ENCODE peak calls at places on chromosome 19, in six cellular contexts. O is AG09319; G is stimulated activated CD4-positive, alpha-beta T cell treated with anti-CD3 and anti-CD28 coated beads, Interleukin-1b, Interleukin-23, amount 100 ng/mL, for 4 hours; S is PC-3; T is IMR-90; P is pons. U is an unnamed sample.

GRCh38 chr19:11286312-11286974 is 9.5 kb upstream of the TSPAN16 start:
- DNase-seq in O (peak), G (no peak), S (no peak), T (peak), P (no peak), U (no peak)

GRCh38 chr19:49677232-49677881 is at the start of gene PRMT1:
- DNase-seq in O (no peak), G (peak), S (peak), T (no peak), P (no peak), U (no peak)

GRCh38 chr19:38055040-38055439 is 148.0 kb downstream of the SIPA1L3 start:
- DNase-seq in O (no peak), G (no peak), S (no peak), T (no peak), P (no peak), U (no peak)

GRCh38 chr19:7470540-7471305 is 18.1 kb downstream of the PEX11G start:
- DNase-seq in O (no peak), G (no peak), S (no peak), T (no peak), P (no peak), U (no peak)

GRCh38 chr19:2755811-2756210 is 16.0 kb upstream of the SLC39A3 start:
- DNase-seq in O (no peak), G (no peak), S (no peak), T (no peak), P (no peak), U (no peak)

GRCh38 chr19:4970558-4971423 is 1.9 kb downstream of the KDM4B start:
- DNase-seq in O (no peak), G (no peak), S (peak), T (no peak), P (no peak), U (no peak)

GRCh38 chr19:11257827-11258380 is 4.4 kb downstream of the DOCK6 start:
- DNase-seq in O (no peak), G (no peak), S (no peak), T (no peak), P (no peak), U (no peak)

GRCh38 chr19:58407658-58408151 is 744 bp upstream of the ZNF584 start:
- DNase-seq in O (no peak), G (no peak), S (no peak), T (peak), P (no peak), U (no peak)

GRCh38 chr19:55112781-55113569 is 4.5 kb downstream of the PPP1R12C start:
- DNase-seq in O (no peak), G (no peak), S (no peak), T (no peak), P (no peak), U (no peak)

GRCh38 chr19:2495130-2495641 is 19.3 kb downstream of the GADD45B start:
- DNase-seq in O (no peak), G (no peak), S (peak), T (peak), P (no peak), U (peak)

GRCh38 chr19:46533085-46534081 is 37.7 kb upstream of the PNMA8B start:
- DNase-seq in O (no peak), G (no peak), S (no peak), T (no peak), P (peak), U (no peak)

GRCh38 chr19:35107541-35107939 is 8.1 kb upstream of the FXYD3 start:
- DNase-seq in O (no peak), G (no peak), S (peak), T (no peak), P (peak), U (peak)

GRCh38 chr19:17107546-17108452 is 32.2 kb downstream of the MYO9B start:
- DNase-seq in O (peak), G (no peak), S (peak), T (peak), P (peak), U (peak)